ENCODE peak calls at places on chromosomes 7 and 10, in five cellular contexts. K, Q, V, Y and O are unnamed samples.

GRCh38 chr7:129779602-129780256 is 168.2 kb downstream of the NRF1 start:
- DNase-seq in K (no peak), Q (peak; percentile 82), V (peak; percentile 51), Y (no peak), O (no peak)

GRCh38 chr10:125886914-125887512 is 5.9 kb upstream of the DHX32 start:
- DNase-seq in K (no peak), Q (peak; percentile 51), V (peak; percentile 58), Y (no peak), O (no peak)

GRCh38 chr7:143890558-143890957 is 11.4 kb downstream of the TCAF1 start:
- DNase-seq in K (no peak), Q (no peak), V (peak; percentile 49), Y (no peak), O (no peak)

GRCh38 chr7:151624246-151624928 is 104.7 kb upstream of the RHEB start:
- DNase-seq in K (no peak), Q (no peak), V (peak; percentile 28), Y (peak; percentile 68), O (no peak)

GRCh38 chr7:100765250-100765649 is 31.9 kb downstream of the ZAN start:
- DNase-seq in K (no peak), Q (no peak), V (no peak), Y (no peak), O (no peak)

GRCh38 chr10:11611248-11612003 is at the start of gene USP6NL:
- DNase-seq in K (peak; percentile 86), Q (peak; percentile 82), V (peak; percentile 90), Y (peak; percentile 96), O (peak; percentile 46)

GRCh38 chr10:70512149-70512611 is 33.6 kb downstream of the PALD1 start:
- DNase-seq in K (peak; percentile 81), Q (no peak), V (no peak), Y (peak; percentile 62), O (no peak)

GRCh38 chr7:157978766-157979165 is 608.9 kb downstream of the PTPRN2 start:
- DNase-seq in K (no peak), Q (no peak), V (no peak), Y (no peak), O (no peak)

GRCh38 chr7:38051311-38051710 is 126.7 kb upstream of the STARD3NL start:
- DNase-seq in K (no peak), Q (no peak), V (no peak), Y (no peak), O (no peak)

GRCh38 chr10:119396709-119397071 is 145.8 kb downstream of the RGS10 start:
- DNase-seq in K (no peak), Q (no peak), V (no peak), Y (peak; percentile 33), O (no peak)

GRCh38 chr7:74343281-74344127 is 54.3 kb downstream of the CLIP2 start:
- DNase-seq in K (peak; percentile 91), Q (peak; percentile 68), V (no peak), Y (no peak), O (no peak)

GRCh38 chr7:50560865-50561351 is 4.3 kb downstream of the DDC start:
- DNase-seq in K (peak; percentile 30), Q (no peak), V (peak; percentile 79), Y (no peak), O (no peak)

GRCh38 chr10:64619068-64619467 is 1097.9 kb downstream of the REEP3 start:
- DNase-seq in K (no peak), Q (no peak), V (no peak), Y (no peak), O (no peak)

GRCh38 chr10:29470355-29470705 is 164.4 kb downstream of the SVIL start:
- DNase-seq in K (no peak), Q (no peak), V (no peak), Y (peak; percentile 78), O (no peak)

GRCh38 chr7:118777308-118777707 is 552.8 kb downstream of the ANKRD7 start:
- DNase-seq in K (no peak), Q (no peak), V (no peak), Y (no peak), O (no peak)

GRCh38 chr10:84574101-84574500 is 245.7 kb downstream of the CCSER2 start:
- DNase-seq in K (peak; percentile 3), Q (peak; percentile 5), V (no peak), Y (no peak), O (no peak)

GRCh38 chr7:116571037-116571436 is 46.2 kb downstream of the CAV1 start:
- DNase-seq in K (peak; percentile 85), Q (peak; percentile 77), V (no peak), Y (no peak), O (no peak)